ENCODE peak calls at places on chromosomes 2 and 18, in seven cellular contexts. One of them, this sample, is unnamed.

GRCh38 chr18:37711990-37712389 is 146.4 kb upstream of the CELF4 start:
- DNase-seq in RWPE1: no peak
- DNase-seq in pancreas: no peak
- DNase-seq in CD4-positive, CD25-positive, alpha-beta regulatory T cell: no peak
- DNase-seq in mesendoderm: no peak
- DNase-seq in trophoblast cell: no peak
- DNase-seq in lower lobe of right lung: no peak
- DNase-seq in this sample: no peak

GRCh38 chr2:239583171-239583878 is 182.5 kb upstream of the HDAC4 start:
- DNase-seq in trophoblast cell: no peak
- DNase-seq in mesendoderm: no peak
- DNase-seq in RWPE1: no peak
- DNase-seq in pancreas: no peak
- DNase-seq in lower lobe of right lung: peak
- DNase-seq in CD4-positive, CD25-positive, alpha-beta regulatory T cell: no peak
- DNase-seq in this sample: peak

GRCh38 chr2:148027822-148028221 is 6.9 kb downstream of the MBD5 start:
- DNase-seq in pancreas: no peak
- DNase-seq in trophoblast cell: no peak
- DNase-seq in mesendoderm: no peak
- DNase-seq in lower lobe of right lung: no peak
- DNase-seq in RWPE1: no peak
- DNase-seq in CD4-positive, CD25-positive, alpha-beta regulatory T cell: no peak
- DNase-seq in this sample: no peak

GRCh38 chr2:96927420-96928171 is 57.7 kb upstream of the SEMA4C start:
- DNase-seq in pancreas: no peak
- DNase-seq in trophoblast cell: no peak
- DNase-seq in lower lobe of right lung: peak
- DNase-seq in CD4-positive, CD25-positive, alpha-beta regulatory T cell: no peak
- DNase-seq in mesendoderm: no peak
- DNase-seq in RWPE1: peak
- DNase-seq in this sample: peak

GRCh38 chr18:8858888-8859511 is 153.6 kb downstream of the MTCL1 start:
- DNase-seq in CD4-positive, CD25-positive, alpha-beta regulatory T cell: no peak
- DNase-seq in trophoblast cell: peak
- DNase-seq in mesendoderm: peak
- DNase-seq in RWPE1: peak
- DNase-seq in pancreas: no peak
- DNase-seq in lower lobe of right lung: no peak
- DNase-seq in this sample: no peak

GRCh38 chr2:192578780-192579179 is 384.0 kb upstream of the TMEFF2 start:
- DNase-seq in CD4-positive, CD25-positive, alpha-beta regulatory T cell: no peak
- DNase-seq in mesendoderm: no peak
- DNase-seq in trophoblast cell: peak
- DNase-seq in RWPE1: no peak
- DNase-seq in pancreas: no peak
- DNase-seq in lower lobe of right lung: no peak
- DNase-seq in this sample: no peak

GRCh38 chr2:84197901-84198300 is 261.2 kb downstream of the SUCLG1 start:
- DNase-seq in mesendoderm: no peak
- DNase-seq in lower lobe of right lung: no peak
- DNase-seq in CD4-positive, CD25-positive, alpha-beta regulatory T cell: no peak
- DNase-seq in pancreas: no peak
- DNase-seq in trophoblast cell: no peak
- DNase-seq in RWPE1: no peak
- DNase-seq in this sample: no peak

GRCh38 chr2:110957267-110957666 is 163.4 kb upstream of the BCL2L11 start:
- DNase-seq in pancreas: no peak
- DNase-seq in RWPE1: no peak
- DNase-seq in lower lobe of right lung: no peak
- DNase-seq in trophoblast cell: no peak
- DNase-seq in mesendoderm: no peak
- DNase-seq in CD4-positive, CD25-positive, alpha-beta regulatory T cell: no peak
- DNase-seq in this sample: no peak

GRCh38 chr18:29074147-29074546 is 897.2 kb upstream of the CDH2 start:
- DNase-seq in lower lobe of right lung: no peak
- DNase-seq in trophoblast cell: no peak
- DNase-seq in CD4-positive, CD25-positive, alpha-beta regulatory T cell: no peak
- DNase-seq in mesendoderm: no peak
- DNase-seq in RWPE1: no peak
- DNase-seq in pancreas: no peak
- DNase-seq in this sample: no peak

GRCh38 chr2:189763908-189764661 is 1.5 kb upstream of the OSGEPL1 start:
- DNase-seq in trophoblast cell: no peak
- DNase-seq in CD4-positive, CD25-positive, alpha-beta regulatory T cell: no peak
- DNase-seq in lower lobe of right lung: no peak
- DNase-seq in RWPE1: no peak
- DNase-seq in pancreas: no peak
- DNase-seq in mesendoderm: no peak
- DNase-seq in this sample: no peak

GRCh38 chr18:66316708-66317107 is 287.2 kb downstream of the CDH19 start:
- DNase-seq in pancreas: no peak
- DNase-seq in lower lobe of right lung: no peak
- DNase-seq in RWPE1: no peak
- DNase-seq in mesendoderm: peak
- DNase-seq in CD4-positive, CD25-positive, alpha-beta regulatory T cell: no peak
- DNase-seq in trophoblast cell: no peak
- DNase-seq in this sample: no peak

GRCh38 chr2:234957533-234958135 is 5.8 kb downstream of the SH3BP4 start:
- DNase-seq in pancreas: no peak
- DNase-seq in RWPE1: peak
- DNase-seq in CD4-positive, CD25-positive, alpha-beta regulatory T cell: no peak
- DNase-seq in mesendoderm: no peak
- DNase-seq in lower lobe of right lung: peak
- DNase-seq in trophoblast cell: no peak
- DNase-seq in this sample: no peak

GRCh38 chr2:19670303-19670702 is 231.5 kb downstream of the TTC32 start:
- DNase-seq in trophoblast cell: no peak
- DNase-seq in pancreas: no peak
- DNase-seq in lower lobe of right lung: no peak
- DNase-seq in mesendoderm: no peak
- DNase-seq in RWPE1: no peak
- DNase-seq in CD4-positive, CD25-positive, alpha-beta regulatory T cell: no peak
- DNase-seq in this sample: no peak

GRCh38 chr2:138445227-138445626 is 56.3 kb upstream of the SPOPL start:
- DNase-seq in trophoblast cell: no peak
- DNase-seq in mesendoderm: no peak
- DNase-seq in pancreas: no peak
- DNase-seq in RWPE1: no peak
- DNase-seq in lower lobe of right lung: no peak
- DNase-seq in CD4-positive, CD25-positive, alpha-beta regulatory T cell: no peak
- DNase-seq in this sample: no peak

GRCh38 chr18:66632771-66633170 is 28.9 kb upstream of the CDH19 start:
- DNase-seq in CD4-positive, CD25-positive, alpha-beta regulatory T cell: no peak
- DNase-seq in trophoblast cell: no peak
- DNase-seq in RWPE1: no peak
- DNase-seq in mesendoderm: no peak
- DNase-seq in lower lobe of right lung: no peak
- DNase-seq in pancreas: no peak
- DNase-seq in this sample: no peak

GRCh38 chr18:10142496-10143160 is 228.8 kb downstream of the VAPA start:
- DNase-seq in trophoblast cell: no peak
- DNase-seq in CD4-positive, CD25-positive, alpha-beta regulatory T cell: no peak
- DNase-seq in mesendoderm: no peak
- DNase-seq in lower lobe of right lung: no peak
- DNase-seq in RWPE1: peak
- DNase-seq in pancreas: peak
- DNase-seq in this sample: no peak

GRCh38 chr2:73494031-73494430 is 108.4 kb downstream of the ALMS1 start:
- DNase-seq in mesendoderm: peak
- DNase-seq in trophoblast cell: peak
- DNase-seq in RWPE1: peak
- DNase-seq in pancreas: no peak
- DNase-seq in CD4-positive, CD25-positive, alpha-beta regulatory T cell: no peak
- DNase-seq in lower lobe of right lung: no peak
- DNase-seq in this sample: no peak

GRCh38 chr18:62085766-62086165 is 101.1 kb downstream of the PIGN start:
- DNase-seq in lower lobe of right lung: no peak
- DNase-seq in CD4-positive, CD25-positive, alpha-beta regulatory T cell: no peak
- DNase-seq in mesendoderm: no peak
- DNase-seq in trophoblast cell: no peak
- DNase-seq in pancreas: no peak
- DNase-seq in RWPE1: no peak
- DNase-seq in this sample: no peak

GRCh38 chr2:69601179-69601612 is 42.3 kb downstream of the AAK1 start:
- DNase-seq in lower lobe of right lung: no peak
- DNase-seq in pancreas: no peak
- DNase-seq in CD4-positive, CD25-positive, alpha-beta regulatory T cell: no peak
- DNase-seq in RWPE1: peak
- DNase-seq in mesendoderm: peak
- DNase-seq in trophoblast cell: peak
- DNase-seq in this sample: no peak

GRCh38 chr2:227479865-227480475 is 8.0 kb downstream of the AGFG1 start:
- DNase-seq in CD4-positive, CD25-positive, alpha-beta regulatory T cell: no peak
- DNase-seq in RWPE1: no peak
- DNase-seq in mesendoderm: no peak
- DNase-seq in lower lobe of right lung: no peak
- DNase-seq in trophoblast cell: no peak
- DNase-seq in pancreas: no peak
- DNase-seq in this sample: no peak

GRCh38 chr18:79683626-79684282 is 4.2 kb downstream of the CTDP1 start:
- DNase-seq in CD4-positive, CD25-positive, alpha-beta regulatory T cell: no peak
- DNase-seq in mesendoderm: no peak
- DNase-seq in pancreas: no peak
- DNase-seq in trophoblast cell: no peak
- DNase-seq in RWPE1: no peak
- DNase-seq in lower lobe of right lung: no peak
- DNase-seq in this sample: no peak

GRCh38 chr2:1504311-1504750 is 91.1 kb downstream of the TPO start:
- DNase-seq in lower lobe of right lung: peak
- DNase-seq in trophoblast cell: no peak
- DNase-seq in pancreas: no peak
- DNase-seq in CD4-positive, CD25-positive, alpha-beta regulatory T cell: no peak
- DNase-seq in RWPE1: no peak
- DNase-seq in mesendoderm: no peak
- DNase-seq in this sample: no peak

GRCh38 chr2:74553892-74554820 is at the start of the genes DOK1 and LOXL3:
- DNase-seq in trophoblast cell: peak
- DNase-seq in lower lobe of right lung: peak
- DNase-seq in RWPE1: peak
- DNase-seq in CD4-positive, CD25-positive, alpha-beta regulatory T cell: peak
- DNase-seq in mesendoderm: peak
- DNase-seq in pancreas: peak
- DNase-seq in this sample: peak

GRCh38 chr2:156436477-156437085 is 402 bp downstream of the GPD2 start:
- DNase-seq in lower lobe of right lung: no peak
- DNase-seq in pancreas: no peak
- DNase-seq in CD4-positive, CD25-positive, alpha-beta regulatory T cell: no peak
- DNase-seq in mesendoderm: peak
- DNase-seq in trophoblast cell: no peak
- DNase-seq in RWPE1: no peak
- DNase-seq in this sample: peak

GRCh38 chr2:120391905-120392665 is 46.1 kb downstream of the INHBB start:
- DNase-seq in CD4-positive, CD25-positive, alpha-beta regulatory T cell: no peak
- DNase-seq in RWPE1: no peak
- DNase-seq in pancreas: no peak
- DNase-seq in trophoblast cell: no peak
- DNase-seq in lower lobe of right lung: no peak
- DNase-seq in mesendoderm: no peak
- DNase-seq in this sample: no peak

GRCh38 chr2:174511580-174512260 is 24.9 kb upstream of the GPR155 start:
- DNase-seq in RWPE1: no peak
- DNase-seq in mesendoderm: no peak
- DNase-seq in lower lobe of right lung: no peak
- DNase-seq in trophoblast cell: no peak
- DNase-seq in CD4-positive, CD25-positive, alpha-beta regulatory T cell: no peak
- DNase-seq in pancreas: no peak
- DNase-seq in this sample: no peak

GRCh38 chr2:20585710-20586378 is 65.1 kb downstream of the HS1BP3 start:
- DNase-seq in RWPE1: no peak
- DNase-seq in mesendoderm: no peak
- DNase-seq in trophoblast cell: no peak
- DNase-seq in lower lobe of right lung: peak
- DNase-seq in CD4-positive, CD25-positive, alpha-beta regulatory T cell: no peak
- DNase-seq in pancreas: no peak
- DNase-seq in this sample: no peak

GRCh38 chr18:45059695-45060094 is 379.0 kb downstream of the SETBP1 start:
- DNase-seq in lower lobe of right lung: no peak
- DNase-seq in trophoblast cell: peak
- DNase-seq in CD4-positive, CD25-positive, alpha-beta regulatory T cell: no peak
- DNase-seq in pancreas: no peak
- DNase-seq in mesendoderm: no peak
- DNase-seq in RWPE1: peak
- DNase-seq in this sample: no peak
- H3K27ac ChIP-seq in lower lobe of right lung: no peak
- H3K27ac ChIP-seq in trophoblast cell: no peak
- H3K27ac ChIP-seq in CD4-positive, CD25-positive, alpha-beta regulatory T cell: no peak
- H3K27ac ChIP-seq in pancreas: no peak
- H3K27ac ChIP-seq in mesendoderm: no peak
- H3K27ac ChIP-seq in RWPE1: no peak
- H3K27ac ChIP-seq in this sample: no peak

GRCh38 chr2:168992591-168993349 is 38.4 kb downstream of the ABCB11 start:
- DNase-seq in CD4-positive, CD25-positive, alpha-beta regulatory T cell: no peak
- DNase-seq in RWPE1: peak
- DNase-seq in lower lobe of right lung: no peak
- DNase-seq in pancreas: no peak
- DNase-seq in trophoblast cell: no peak
- DNase-seq in mesendoderm: peak
- DNase-seq in this sample: no peak
- H3K27ac ChIP-seq in CD4-positive, CD25-positive, alpha-beta regulatory T cell: no peak
- H3K27ac ChIP-seq in RWPE1: no peak
- H3K27ac ChIP-seq in lower lobe of right lung: no peak
- H3K27ac ChIP-seq in pancreas: no peak
- H3K27ac ChIP-seq in trophoblast cell: no peak
- H3K27ac ChIP-seq in mesendoderm: no peak
- H3K27ac ChIP-seq in this sample: no peak

DNA sequence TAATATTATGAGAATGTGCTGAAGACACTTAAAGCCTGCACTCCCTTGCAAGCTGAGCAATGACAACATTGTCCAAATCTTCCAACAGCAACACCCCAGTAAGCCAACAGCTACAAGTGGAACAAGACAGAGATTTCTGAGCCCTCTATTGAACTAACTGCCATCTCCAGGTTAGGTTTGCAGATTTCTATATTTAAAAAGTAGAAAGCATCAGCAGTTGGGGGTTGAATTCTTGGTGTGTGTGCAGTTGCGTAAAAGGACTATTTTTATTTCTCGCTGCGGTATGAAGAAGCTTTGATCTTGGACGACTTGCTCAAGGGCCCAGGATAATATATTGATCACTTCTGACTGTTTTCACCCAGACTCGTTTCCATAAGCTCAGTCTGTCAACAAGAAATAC is 106.2 kb upstream of the ZFP36L2 start:
- DNase-seq in trophoblast cell: no peak
- DNase-seq in RWPE1: no peak
- DNase-seq in lower lobe of right lung: no peak
- DNase-seq in mesendoderm: no peak
- DNase-seq in pancreas: no peak
- DNase-seq in CD4-positive, CD25-positive, alpha-beta regulatory T cell: no peak
- DNase-seq in this sample: no peak
- H3K27ac ChIP-seq in trophoblast cell: no peak
- H3K27ac ChIP-seq in RWPE1: no peak
- H3K27ac ChIP-seq in lower lobe of right lung: peak
- H3K27ac ChIP-seq in mesendoderm: no peak
- H3K27ac ChIP-seq in pancreas: no peak
- H3K27ac ChIP-seq in CD4-positive, CD25-positive, alpha-beta regulatory T cell: no peak
- H3K27ac ChIP-seq in this sample: peak

DNA sequence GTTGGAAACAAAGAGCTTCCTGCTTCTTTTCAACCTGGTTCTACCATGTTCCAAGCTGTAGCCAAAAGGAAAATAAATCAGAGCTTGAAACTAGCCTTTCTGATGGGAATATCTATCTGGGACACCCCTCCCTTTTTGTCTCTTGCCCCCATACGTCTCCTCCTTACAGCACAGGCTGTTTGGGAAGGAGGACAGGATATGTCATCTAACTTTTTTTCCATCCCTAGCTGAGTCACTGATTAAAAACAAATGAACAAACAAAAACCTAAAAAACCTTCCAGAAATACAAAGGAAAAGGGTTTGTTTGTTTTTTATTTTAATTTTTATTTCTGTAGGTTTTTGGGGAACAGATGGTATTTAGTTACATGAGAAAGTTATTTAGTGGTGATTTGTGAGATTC is 151.6 kb downstream of the FAM210A start:
- DNase-seq in RWPE1: no peak
- DNase-seq in CD4-positive, CD25-positive, alpha-beta regulatory T cell: no peak
- DNase-seq in lower lobe of right lung: no peak
- DNase-seq in mesendoderm: no peak
- DNase-seq in trophoblast cell: no peak
- DNase-seq in pancreas: no peak
- DNase-seq in this sample: no peak
- H3K27ac ChIP-seq in RWPE1: no peak
- H3K27ac ChIP-seq in CD4-positive, CD25-positive, alpha-beta regulatory T cell: no peak
- H3K27ac ChIP-seq in lower lobe of right lung: no peak
- H3K27ac ChIP-seq in mesendoderm: no peak
- H3K27ac ChIP-seq in trophoblast cell: no peak
- H3K27ac ChIP-seq in pancreas: no peak
- H3K27ac ChIP-seq in this sample: no peak